ENCODE peak calls at places on chromosome 4, in ten cellular contexts. Q is suprapubic skin; Z is effector memory CD8-positive, alpha-beta T cell; V is T-cell; I is RKO; C is midbrain; N is H7; T is iPS-NIHi11; K is globus pallidus; A is HTR-8/SVneo. J is an unnamed sample.

GRCh38 chr4:123042095-123042494 is 119.7 kb upstream of the NUDT6 start:
- DNase-seq in K (no peak), I (no peak), T (no peak), A (no peak), V (no peak), Z (no peak), Q (no peak), N (no peak), C (no peak), J (no peak)

GRCh38 chr4:56326363-56326762 is 60.9 kb downstream of the AASDH start:
- DNase-seq in A (no peak), Z (no peak), V (no peak), T (no peak), N (no peak), C (no peak), K (no peak), I (no peak), Q (no peak), J (no peak)

GRCh38 chr4:107034982-107035710 is 967 bp downstream of the DKK2 start:
- DNase-seq in N (peak), K (peak), A (no peak), Q (peak), V (no peak), T (peak), I (no peak), C (no peak), Z (no peak), J (peak)

GRCh38 chr4:98170035-98170434 is 26.8 kb upstream of the STPG2 start:
- DNase-seq in C (no peak), I (no peak), N (no peak), V (no peak), K (no peak), Z (no peak), T (no peak), Q (no peak), A (no peak), J (no peak)

GRCh38 chr4:140359571-140360427 is 13.6 kb upstream of the SCOC start:
- DNase-seq in N (peak), I (peak), Q (peak), A (peak), T (peak), K (peak), V (peak), C (peak), Z (peak), J (peak)

GRCh38 chr4:111943796-111944203 is 201.5 kb upstream of the FAM241A start:
- DNase-seq in I (peak), Z (no peak), C (no peak), Q (no peak), V (no peak), K (no peak), T (peak), N (peak), A (peak), J (no peak)

GRCh38 chr4:16269742-16270522 is 43.7 kb upstream of the TAPT1 start:
- DNase-seq in I (no peak), Q (no peak), V (no peak), A (no peak), K (no peak), Z (no peak), T (no peak), N (no peak), C (no peak), J (peak)

GRCh38 chr4:184143770-184144564 is 73.7 kb downstream of the ENPP6 start:
- DNase-seq in V (no peak), K (no peak), I (no peak), T (peak), Z (no peak), C (no peak), N (peak), Q (no peak), A (no peak), J (no peak)

GRCh38 chr4:94390804-94391410 is 48.3 kb upstream of the HPGDS start:
- DNase-seq in I (no peak), T (peak), A (no peak), Z (no peak), Q (no peak), K (no peak), V (no peak), C (no peak), N (no peak), J (no peak)

GRCh38 chr4:40908702-40909362 is 159.1 kb downstream of the NSUN7 start:
- DNase-seq in K (peak), A (peak), N (peak), C (peak), Q (peak), Z (peak), V (peak), T (peak), I (peak), J (peak)

GRCh38 chr4:125703443-125703842 is 388.7 kb downstream of the FAT4 start:
- DNase-seq in C (no peak), I (no peak), T (no peak), N (no peak), V (no peak), K (no peak), A (no peak), Q (no peak), Z (no peak), J (no peak)

GRCh38 chr4:162499478-162499877 is 335.7 kb upstream of the FSTL5 start:
- DNase-seq in I (peak), Q (no peak), N (peak), Z (no peak), C (no peak), K (no peak), A (no peak), T (peak), V (no peak), J (no peak)

GRCh38 chr4:40630335-40631021 is 814 bp upstream of the RBM47 start:
- DNase-seq in K (no peak), V (no peak), Q (peak), Z (no peak), T (peak), N (peak), A (no peak), I (no peak), C (peak), J (peak)

GRCh38 chr4:22668301-22668700 is 24.4 kb upstream of the GBA3 start:
- DNase-seq in A (no peak), N (no peak), Q (no peak), K (no peak), C (no peak), V (no peak), Z (no peak), I (no peak), T (no peak), J (no peak)

GRCh38 chr4:71187399-71188196 is 151.2 kb upstream of the SLC4A4 start:
- DNase-seq in V (no peak), I (peak), C (no peak), T (no peak), Z (peak), N (peak), A (no peak), K (no peak), Q (no peak), J (peak)

GRCh38 chr4:181761130-181761529 is 482.1 kb upstream of the TENM3 start:
- DNase-seq in C (no peak), K (no peak), Q (no peak), N (no peak), A (no peak), V (no peak), Z (no peak), I (no peak), T (no peak), J (no peak)

GRCh38 chr4:40309250-40309774 is 25.8 kb upstream of the CHRNA9 start:
- DNase-seq in Q (peak), T (peak), V (peak), C (no peak), Z (peak), N (peak), K (peak), I (peak), A (peak), J (peak)

GRCh38 chr4:139656614-139657486 is 8.8 kb upstream of the MGST2 start:
- DNase-seq in T (peak), I (peak), C (peak), A (peak), Q (no peak), N (peak), K (peak), Z (peak), V (no peak), J (no peak)

GRCh38 chr4:153427363-153428071 is 38.6 kb upstream of the TMEM131L start:
- DNase-seq in Z (no peak), V (no peak), A (no peak), C (no peak), T (no peak), K (no peak), Q (no peak), N (no peak), I (no peak), J (no peak)

GRCh38 chr4:85166318-85166717 is 199.8 kb upstream of the WDFY3 start:
- DNase-seq in A (no peak), V (no peak), C (no peak), Z (no peak), K (no peak), Q (no peak), T (no peak), I (no peak), N (no peak), J (no peak)

GRCh38 chr4:86181585-86181984 is 178.3 kb downstream of the MAPK10 start:
- DNase-seq in Z (no peak), Q (no peak), T (no peak), I (no peak), V (no peak), K (no peak), C (no peak), N (no peak), A (peak), J (no peak)

J was measured in posterior vena cava.